ENCODE peak calls at places on chromosomes 7 and 10, in ten cellular contexts. One of them, this sample, is unnamed.

GRCh38 chr7:38542156-38542555 is 89.0 kb downstream of the AMPH start:
- DNase-seq in thoracic aorta: no peak
- DNase-seq in A549: no peak
- DNase-seq in neuronal stem cell: no peak
- DNase-seq in colonic mucosa: no peak
- DNase-seq in Karpas-422: no peak
- DNase-seq in heart left ventricle: no peak
- DNase-seq in NT2/D1: no peak
- DNase-seq in aorta: no peak
- DNase-seq in GM12878: no peak
- DNase-seq in this sample: no peak

GRCh38 chr10:71868192-71868697 is 17.2 kb upstream of the PSAP start:
- DNase-seq in GM12878: no peak
- DNase-seq in heart left ventricle: peak; percentile 68
- DNase-seq in aorta: peak; percentile 85
- DNase-seq in Karpas-422: no peak
- DNase-seq in NT2/D1: no peak
- DNase-seq in thoracic aorta: no peak
- DNase-seq in A549: peak; percentile 57
- DNase-seq in neuronal stem cell: no peak
- DNase-seq in colonic mucosa: peak; percentile 55
- DNase-seq in this sample: no peak

GRCh38 chr7:143223784-143224183 is 1.9 kb downstream of the TAS2R40 start:
- DNase-seq in aorta: no peak
- DNase-seq in thoracic aorta: no peak
- DNase-seq in A549: no peak
- DNase-seq in NT2/D1: no peak
- DNase-seq in GM12878: no peak
- DNase-seq in Karpas-422: no peak
- DNase-seq in heart left ventricle: no peak
- DNase-seq in colonic mucosa: no peak
- DNase-seq in neuronal stem cell: no peak
- DNase-seq in this sample: no peak

GRCh38 chr7:668139-668871 is 58.2 kb upstream of the DNAAF5 start:
- DNase-seq in colonic mucosa: no peak
- DNase-seq in thoracic aorta: no peak
- DNase-seq in neuronal stem cell: no peak
- DNase-seq in Karpas-422: no peak
- DNase-seq in A549: no peak
- DNase-seq in heart left ventricle: peak; percentile 52
- DNase-seq in NT2/D1: no peak
- DNase-seq in aorta: no peak
- DNase-seq in GM12878: no peak
- DNase-seq in this sample: no peak

GRCh38 chr10:23099816-23100215 is 4.4 kb downstream of the MSRB2 start:
- DNase-seq in A549: no peak
- DNase-seq in Karpas-422: no peak
- DNase-seq in GM12878: no peak
- DNase-seq in colonic mucosa: peak; percentile 33
- DNase-seq in aorta: no peak
- DNase-seq in NT2/D1: no peak
- DNase-seq in thoracic aorta: no peak
- DNase-seq in heart left ventricle: no peak
- DNase-seq in neuronal stem cell: no peak
- DNase-seq in this sample: no peak

GRCh38 chr10:103693070-103693811 is 162.1 kb downstream of the SH3PXD2A start:
- DNase-seq in NT2/D1: no peak
- DNase-seq in thoracic aorta: no peak
- DNase-seq in neuronal stem cell: no peak
- DNase-seq in aorta: no peak
- DNase-seq in Karpas-422: peak; percentile 57
- DNase-seq in GM12878: no peak
- DNase-seq in A549: peak; percentile 40
- DNase-seq in colonic mucosa: peak; percentile 57
- DNase-seq in heart left ventricle: peak; percentile 26
- DNase-seq in this sample: no peak

GRCh38 chr10:116708386-116708785 is 34.0 kb downstream of the HSPA12A start:
- DNase-seq in GM12878: no peak
- DNase-seq in Karpas-422: no peak
- DNase-seq in neuronal stem cell: no peak
- DNase-seq in A549: no peak
- DNase-seq in NT2/D1: no peak
- DNase-seq in heart left ventricle: no peak
- DNase-seq in colonic mucosa: no peak
- DNase-seq in thoracic aorta: no peak
- DNase-seq in aorta: no peak
- DNase-seq in this sample: no peak

GRCh38 chr7:103113164-103113563 is 35.7 kb downstream of the NAPEPLD start:
- DNase-seq in Karpas-422: no peak
- DNase-seq in aorta: no peak
- DNase-seq in heart left ventricle: no peak
- DNase-seq in thoracic aorta: peak; percentile 5
- DNase-seq in GM12878: no peak
- DNase-seq in A549: no peak
- DNase-seq in neuronal stem cell: no peak
- DNase-seq in colonic mucosa: no peak
- DNase-seq in NT2/D1: peak; percentile 30
- DNase-seq in this sample: no peak

GRCh38 chr7:46369933-46370654 is 449.0 kb upstream of the IGFBP3 start:
- DNase-seq in Karpas-422: peak; percentile 23
- DNase-seq in colonic mucosa: no peak
- DNase-seq in heart left ventricle: no peak
- DNase-seq in thoracic aorta: no peak
- DNase-seq in NT2/D1: no peak
- DNase-seq in neuronal stem cell: no peak
- DNase-seq in aorta: no peak
- DNase-seq in A549: no peak
- DNase-seq in GM12878: no peak
- DNase-seq in this sample: no peak

GRCh38 chr10:89346264-89346971 is 18.6 kb downstream of the IFIT3 start:
- DNase-seq in Karpas-422: no peak
- DNase-seq in neuronal stem cell: no peak
- DNase-seq in thoracic aorta: no peak
- DNase-seq in colonic mucosa: no peak
- DNase-seq in GM12878: no peak
- DNase-seq in A549: no peak
- DNase-seq in heart left ventricle: no peak
- DNase-seq in aorta: no peak
- DNase-seq in NT2/D1: peak; percentile 32
- DNase-seq in this sample: no peak

GRCh38 chr10:84054743-84055142 is 84.6 kb upstream of the GHITM start:
- DNase-seq in thoracic aorta: no peak
- DNase-seq in neuronal stem cell: no peak
- DNase-seq in NT2/D1: no peak
- DNase-seq in heart left ventricle: no peak
- DNase-seq in A549: no peak
- DNase-seq in GM12878: no peak
- DNase-seq in colonic mucosa: no peak
- DNase-seq in aorta: no peak
- DNase-seq in Karpas-422: no peak
- DNase-seq in this sample: no peak

GRCh38 chr7:44305564-44306507 is 19.6 kb downstream of the CAMK2B start:
- DNase-seq in neuronal stem cell: no peak
- DNase-seq in A549: no peak
- DNase-seq in heart left ventricle: no peak
- DNase-seq in Karpas-422: no peak
- DNase-seq in aorta: peak; percentile 26
- DNase-seq in thoracic aorta: no peak
- DNase-seq in NT2/D1: no peak
- DNase-seq in GM12878: no peak
- DNase-seq in colonic mucosa: peak; percentile 11
- DNase-seq in this sample: no peak

GRCh38 chr7:1918063-1918645 is 248.1 kb downstream of the ELFN1 start:
- DNase-seq in NT2/D1: no peak
- DNase-seq in thoracic aorta: no peak
- DNase-seq in neuronal stem cell: no peak
- DNase-seq in GM12878: no peak
- DNase-seq in heart left ventricle: peak; percentile 19
- DNase-seq in colonic mucosa: no peak
- DNase-seq in Karpas-422: no peak
- DNase-seq in A549: no peak
- DNase-seq in aorta: no peak
- DNase-seq in this sample: no peak

GRCh38 chr7:1915956-1916620 is 246.0 kb downstream of the ELFN1 start:
- DNase-seq in Karpas-422: no peak
- DNase-seq in NT2/D1: no peak
- DNase-seq in A549: no peak
- DNase-seq in heart left ventricle: peak; percentile 38
- DNase-seq in aorta: peak; percentile 82
- DNase-seq in thoracic aorta: no peak
- DNase-seq in GM12878: no peak
- DNase-seq in neuronal stem cell: no peak
- DNase-seq in colonic mucosa: no peak
- DNase-seq in this sample: no peak

GRCh38 chr7:1918881-1919525 is 248.9 kb downstream of the ELFN1 start:
- DNase-seq in thoracic aorta: no peak
- DNase-seq in neuronal stem cell: no peak
- DNase-seq in colonic mucosa: no peak
- DNase-seq in heart left ventricle: peak; percentile 23
- DNase-seq in Karpas-422: no peak
- DNase-seq in aorta: no peak
- DNase-seq in GM12878: no peak
- DNase-seq in NT2/D1: no peak
- DNase-seq in A549: no peak
- DNase-seq in this sample: no peak

GRCh38 chr7:1916621-1916970 is 246.5 kb downstream of the ELFN1 start:
- DNase-seq in Karpas-422: no peak
- DNase-seq in neuronal stem cell: no peak
- DNase-seq in heart left ventricle: no peak
- DNase-seq in A549: no peak
- DNase-seq in colonic mucosa: no peak
- DNase-seq in NT2/D1: no peak
- DNase-seq in thoracic aorta: no peak
- DNase-seq in aorta: no peak
- DNase-seq in GM12878: no peak
- DNase-seq in this sample: no peak

GRCh38 chr7:1917221-1918062 is 247.4 kb downstream of the ELFN1 start:
- DNase-seq in heart left ventricle: peak; percentile 23
- DNase-seq in thoracic aorta: no peak
- DNase-seq in NT2/D1: no peak
- DNase-seq in A549: no peak
- DNase-seq in GM12878: no peak
- DNase-seq in aorta: no peak
- DNase-seq in neuronal stem cell: no peak
- DNase-seq in Karpas-422: no peak
- DNase-seq in colonic mucosa: no peak
- DNase-seq in this sample: no peak
- H3K4me1 ChIP-seq in heart left ventricle: peaks cover 46% of the 10 kb centered on the region
- H3K4me1 ChIP-seq in thoracic aorta: peaks cover 10% of the 10 kb centered on the region
- H3K4me1 ChIP-seq in NT2/D1: peaks cover 21% of the 10 kb centered on the region
- H3K4me1 ChIP-seq in A549: no peaks in the 10 kb centered on the region
- H3K4me1 ChIP-seq in GM12878: peaks cover 14% of the 10 kb centered on the region
- H3K4me1 ChIP-seq in aorta: no peaks in the 10 kb centered on the region
- H3K4me1 ChIP-seq in neuronal stem cell: no peaks in the 10 kb centered on the region
- H3K4me1 ChIP-seq in Karpas-422: peaks cover 16% of the 10 kb centered on the region
- H3K4me1 ChIP-seq in colonic mucosa: no peaks in the 10 kb centered on the region
- H3K4me1 ChIP-seq in this sample: no peaks in the 10 kb centered on the region

GRCh38 chr10:133324857-133325260 is 11.8 kb downstream of the CALY start:
- DNase-seq in thoracic aorta: no peak
- DNase-seq in aorta: peak; percentile 54
- DNase-seq in NT2/D1: no peak
- DNase-seq in Karpas-422: no peak
- DNase-seq in colonic mucosa: no peak
- DNase-seq in GM12878: no peak
- DNase-seq in neuronal stem cell: no peak
- DNase-seq in A549: no peak
- DNase-seq in heart left ventricle: peak; percentile 18
- DNase-seq in this sample: no peak
- H3K4me3 ChIP-seq in thoracic aorta: peak overlapping the region; percentile 67
- H3K4me3 ChIP-seq in aorta: no peak overlapping the region
- H3K4me3 ChIP-seq in NT2/D1: peak overlapping the region; percentile 47
- H3K4me3 ChIP-seq in Karpas-422: peak overlapping the region; percentile 29
- H3K4me3 ChIP-seq in colonic mucosa: no peak overlapping the region
- H3K4me3 ChIP-seq in GM12878: no peak overlapping the region
- H3K4me3 ChIP-seq in neuronal stem cell: peak overlapping the region; percentile 74
- H3K4me3 ChIP-seq in A549: peak overlapping the region; percentile 44
- H3K4me3 ChIP-seq in heart left ventricle: peak overlapping the region; percentile 41
- H3K4me3 ChIP-seq in this sample: no peak overlapping the region

GRCh38 chr7:40516376-40516775 is 381.6 kb downstream of the SUGCT start:
- DNase-seq in neuronal stem cell: no peak
- DNase-seq in thoracic aorta: no peak
- DNase-seq in NT2/D1: no peak
- DNase-seq in heart left ventricle: no peak
- DNase-seq in A549: no peak
- DNase-seq in colonic mucosa: no peak
- DNase-seq in GM12878: no peak
- DNase-seq in aorta: no peak
- DNase-seq in Karpas-422: no peak
- DNase-seq in this sample: no peak
- H3K9me3 ChIP-seq in neuronal stem cell: no peaks in the 10 kb centered on the region
- H3K9me3 ChIP-seq in thoracic aorta: no peaks in the 10 kb centered on the region
- H3K9me3 ChIP-seq in NT2/D1: no peaks in the 10 kb centered on the region
- H3K9me3 ChIP-seq in heart left ventricle: no peaks in the 10 kb centered on the region
- H3K9me3 ChIP-seq in A549: no peaks in the 10 kb centered on the region
- H3K9me3 ChIP-seq in colonic mucosa: no peaks in the 10 kb centered on the region
- H3K9me3 ChIP-seq in GM12878: no peaks in the 10 kb centered on the region
- H3K9me3 ChIP-seq in aorta: no peaks in the 10 kb centered on the region
- H3K9me3 ChIP-seq in Karpas-422: no peaks in the 10 kb centered on the region
- H3K9me3 ChIP-seq in this sample: no peaks in the 10 kb centered on the region

DNA sequence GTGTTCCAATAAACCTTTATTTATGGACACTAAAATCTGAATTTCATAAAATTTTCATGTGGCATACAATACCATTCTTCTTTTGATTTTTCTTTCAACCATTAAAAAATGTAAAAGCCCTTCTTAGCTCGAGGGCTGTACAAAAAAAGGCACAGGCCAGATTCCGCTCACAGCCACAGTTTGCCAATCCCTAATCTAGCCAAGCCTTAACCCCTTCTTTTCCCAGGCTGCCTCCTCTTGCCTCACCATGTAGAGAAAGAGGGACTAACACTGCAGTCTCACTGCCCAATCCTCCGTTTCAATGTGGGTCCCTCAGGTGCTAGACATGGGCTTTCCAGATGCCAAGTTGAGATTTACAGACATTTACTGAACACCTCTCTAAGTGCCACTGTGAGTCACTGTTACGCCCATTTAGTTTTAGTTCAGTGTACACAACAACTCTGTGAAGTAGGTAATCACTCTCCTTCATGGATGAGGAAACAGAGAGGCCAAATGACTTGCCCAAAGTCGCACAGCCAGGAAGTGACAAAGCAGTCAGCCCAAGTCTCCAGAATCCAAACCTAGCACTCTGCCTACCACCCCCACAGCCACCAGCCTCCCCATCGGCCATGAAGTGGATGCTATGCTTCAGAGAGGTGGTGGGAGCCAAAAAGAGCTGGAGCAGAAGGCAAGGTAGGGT is 132.7 kb upstream of the PDLIM1 start:
- DNase-seq in thoracic aorta: no peak
- DNase-seq in GM12878: no peak
- DNase-seq in colonic mucosa: no peak
- DNase-seq in Karpas-422: no peak
- DNase-seq in aorta: no peak
- DNase-seq in NT2/D1: no peak
- DNase-seq in A549: no peak
- DNase-seq in heart left ventricle: no peak
- DNase-seq in neuronal stem cell: no peak
- DNase-seq in this sample: no peak
- H3K4me1 ChIP-seq in thoracic aorta: peaks cover 98% of the 10 kb centered on the region
- H3K4me1 ChIP-seq in GM12878: peaks cover 5% of the 10 kb centered on the region
- H3K4me1 ChIP-seq in colonic mucosa: no peaks in the 10 kb centered on the region
- H3K4me1 ChIP-seq in Karpas-422: no peaks in the 10 kb centered on the region
- H3K4me1 ChIP-seq in aorta: peaks cover 8% of the 10 kb centered on the region
- H3K4me1 ChIP-seq in NT2/D1: no peaks in the 10 kb centered on the region
- H3K4me1 ChIP-seq in A549: no peaks in the 10 kb centered on the region
- H3K4me1 ChIP-seq in heart left ventricle: peaks cover 75% of the 10 kb centered on the region
- H3K4me1 ChIP-seq in neuronal stem cell: no peaks in the 10 kb centered on the region
- H3K4me1 ChIP-seq in this sample: no peaks in the 10 kb centered on the region

GRCh38 chr10:8063935-8064334 is 9.4 kb downstream of the GATA3 start:
- DNase-seq in thoracic aorta: no peak
- DNase-seq in aorta: no peak
- DNase-seq in NT2/D1: no peak
- DNase-seq in neuronal stem cell: no peak
- DNase-seq in heart left ventricle: no peak
- DNase-seq in A549: no peak
- DNase-seq in Karpas-422: no peak
- DNase-seq in GM12878: no peak
- DNase-seq in colonic mucosa: no peak
- DNase-seq in this sample: no peak
- H3K4me3 ChIP-seq in thoracic aorta: no peak overlapping the region
- H3K4me3 ChIP-seq in aorta: no peak overlapping the region
- H3K4me3 ChIP-seq in NT2/D1: no peak overlapping the region
- H3K4me3 ChIP-seq in neuronal stem cell: peak overlapping the region; percentile 61
- H3K4me3 ChIP-seq in heart left ventricle: no peak overlapping the region
- H3K4me3 ChIP-seq in A549: no peak overlapping the region
- H3K4me3 ChIP-seq in Karpas-422: no peak overlapping the region
- H3K4me3 ChIP-seq in GM12878: no peak overlapping the region
- H3K4me3 ChIP-seq in colonic mucosa: no peak overlapping the region
- H3K4me3 ChIP-seq in this sample: no peak overlapping the region

This sample was measured in HAP-1.